ENCODE peak calls at places on chromosome 22, in ten cellular contexts. F is iris pigment epithelial cell; J is frontal cortex; O is Peyer's patch; R is left ventricle myocardium inferior; I is WTC11; E is esophagus squamous epithelium; Y is EL; B is posterior cingulate gyrus; N is stimulated activated CD8-positive, alpha-beta memory T cell treated with anti-CD3 and anti-CD28 coated beads, Interleukin-4, amount 100 ng/mL, for 1 hour. G is an unnamed sample.
A peak's percentile ranks its signal among the peaks of the same experiment; 100 is the strongest.

GRCh38 chr22:38336699-38337098 is 19.5 kb upstream of the CSNK1E start:
- DNase-seq in B (no peak), E (no peak), O (no peak), Y (no peak), N (no peak), R (no peak), F (no peak), J (no peak), I (no peak), G (no peak)

GRCh38 chr22:48098936-48099245 is 1336.4 kb downstream of the TBC1D22A start:
- DNase-seq in R (no peak), O (no peak), B (no peak), I (no peak), Y (no peak), E (no peak), J (no peak), F (no peak), N (no peak), G (no peak)

GRCh38 chr22:17851754-17852153 is 77.5 kb upstream of the BID start:
- DNase-seq in F (no peak), N (no peak), Y (no peak), O (no peak), B (no peak), R (peak; percentile 74), J (no peak), E (no peak), I (no peak), G (no peak)

GRCh38 chr22:41030891-41031290 is 61.5 kb upstream of the EP300 start:
- DNase-seq in Y (peak; percentile 55), O (no peak), N (no peak), I (no peak), B (no peak), R (no peak), F (peak; percentile 86), J (no peak), E (no peak), G (no peak)

GRCh38 chr22:24198682-24199052 is 17.4 kb downstream of the SUSD2 start:
- DNase-seq in N (no peak), E (no peak), R (no peak), O (no peak), B (no peak), Y (no peak), I (no peak), F (no peak), J (no peak), G (no peak)

GRCh38 chr22:16783930-16784354 is 41.3 kb downstream of the XKR3 start:
- DNase-seq in Y (no peak), E (no peak), O (no peak), F (no peak), R (no peak), I (no peak), J (no peak), N (no peak), B (no peak), G (no peak)

GRCh38 chr22:27650985-27651384 is 150.6 kb downstream of the MN1 start:
- DNase-seq in Y (no peak), E (no peak), R (no peak), N (no peak), I (no peak), O (no peak), J (no peak), B (no peak), F (no peak), G (no peak)

GRCh38 chr22:38228873-38229740 is 27.3 kb downstream of the MAFF start:
- DNase-seq in R (no peak), J (no peak), Y (peak; percentile 58), F (peak; percentile 76), B (no peak), O (no peak), I (no peak), E (no peak), N (no peak), G (no peak)

GRCh38 chr22:46050451-46050845 is 73.5 kb upstream of the WNT7B start:
- DNase-seq in J (no peak), N (no peak), O (no peak), B (no peak), I (peak; percentile 1), Y (no peak), R (no peak), F (no peak), E (no peak), G (no peak)

GRCh38 chr22:44357296-44357961 is 44.7 kb upstream of the SHISAL1 start:
- DNase-seq in Y (no peak), B (no peak), E (no peak), N (no peak), R (peak; percentile 2), J (no peak), F (no peak), O (no peak), I (no peak), G (no peak)

GRCh38 chr22:20524004-20524481 is 16.6 kb downstream of the MED15 start:
- DNase-seq in I (no peak), O (no peak), J (no peak), E (no peak), F (no peak), N (no peak), B (no peak), Y (no peak), R (no peak), G (no peak)

GRCh38 chr22:42080287-42080686 is 787 bp downstream of the SMDT1 start:
- DNase-seq in E (no peak), N (no peak), F (peak; percentile 52), I (no peak), R (no peak), J (no peak), O (peak; percentile 46), Y (peak; percentile 59), B (peak; percentile 41), G (no peak)

GRCh38 chr22:20916916-20917810 is at the start of gene CRKL:
- DNase-seq in R (peak; percentile 96), I (peak; percentile 97), B (peak; percentile 96), O (peak; percentile 92), E (peak; percentile 59), F (peak; percentile 96), Y (peak; percentile 98), J (peak; percentile 98), N (peak; percentile 91), G (peak; percentile 97)

GRCh38 chr22:22995166-22995565 is 75.2 kb upstream of the GNAZ start:
- DNase-seq in Y (no peak), O (no peak), B (no peak), N (no peak), F (no peak), I (no peak), R (no peak), J (no peak), E (no peak), G (no peak)

GRCh38 chr22:44384563-44384940 is 71.8 kb upstream of the SHISAL1 start:
- DNase-seq in O (no peak), R (no peak), Y (no peak), J (no peak), F (no peak), B (no peak), N (no peak), E (no peak), I (no peak), G (peak; percentile 16)

GRCh38 chr22:50710886-50711285 is 27.1 kb upstream of the ACR start:
- DNase-seq in R (peak; percentile 6), Y (no peak), N (no peak), J (no peak), E (no peak), O (no peak), F (no peak), B (no peak), I (no peak), G (no peak)

GRCh38 chr22:42473484-42474193 is 41.4 kb upstream of the NFAM1 start:
- DNase-seq in R (no peak), E (no peak), N (no peak), I (no peak), J (no peak), O (no peak), F (peak; percentile 65), B (no peak), Y (peak; percentile 66), G (no peak)

GRCh38 chr22:50507991-50508884 is at the start of gene NCAPH2:
- DNase-seq in R (peak; percentile 95), O (peak; percentile 94), Y (peak; percentile 97), N (peak; percentile 97), B (peak; percentile 96), J (peak; percentile 100), F (peak; percentile 94), I (peak; percentile 97), E (peak; percentile 71), G (peak; percentile 97)

GRCh38 chr22:36362819-36363377 is 24.9 kb downstream of the MYH9 start:
- DNase-seq in O (no peak), B (no peak), I (no peak), N (no peak), R (no peak), F (no peak), E (no peak), Y (peak; percentile 75), J (no peak), G (peak; percentile 60)

G was measured in CD14-positive monocyte.